ENCODE peak calls at places on chromosomes 1 and 21, in four cellular contexts. N is AG04450; V is WERI-Rb-1; F is CD8-positive, alpha-beta T cell. B is an unnamed sample.

GRCh38 chr1:5551274-5551966 is 440.8 kb downstream of the NPHP4 start:
- DNase-seq in F (no peak), V (no peak), N (no peak), B (no peak)

GRCh38 chr1:1040004-1040991 is 20.4 kb downstream of the AGRN start:
- DNase-seq in V (no peak), F (peak), N (peak), B (peak)

GRCh38 chr1:3909615-3910014 is 9.5 kb upstream of the C1orf174 start:
- DNase-seq in N (no peak), F (no peak), V (no peak), B (no peak)

GRCh38 chr1:106995970-106996369 is 60.5 kb upstream of the PRMT6 start:
- DNase-seq in V (no peak), F (no peak), N (no peak), B (no peak)

GRCh38 chr1:110538921-110539320 is 19.9 kb upstream of the KCNA10 start:
- DNase-seq in N (no peak), F (no peak), V (no peak), B (no peak)

GRCh38 chr21:39705849-39706248 is 39.1 kb upstream of the IGSF5 start:
- DNase-seq in N (no peak), V (no peak), F (no peak), B (no peak)

GRCh38 chr1:197312163-197312562 is 44.1 kb downstream of the CRB1 start:
- DNase-seq in V (no peak), N (no peak), F (no peak), B (no peak)

GRCh38 chr1:109838838-109839240 is 71.8 kb upstream of the CSF1 start:
- DNase-seq in N (no peak), V (no peak), F (no peak), B (no peak)

GRCh38 chr1:121538943-121539575 is 354.3 kb downstream of the SRGAP2C start:
- DNase-seq in N (no peak), V (no peak), F (no peak), B (no peak)

GRCh38 chr21:31182231-31183129 is 144.2 kb upstream of the KRTAP19-8 start:
- DNase-seq in V (no peak), N (no peak), F (peak), B (no peak)

GRCh38 chr1:224800486-224801119 is 128.9 kb upstream of the DNAH14 start:
- DNase-seq in N (no peak), V (peak), F (no peak), B (no peak)

GRCh38 chr1:45895406-45895805 is 92.0 kb downstream of the MAST2 start:
- DNase-seq in V (no peak), N (no peak), F (no peak), B (no peak)

GRCh38 chr1:151013518-151013917 is 5.3 kb downstream of the PRUNE1 start:
- DNase-seq in F (no peak), N (no peak), V (no peak), B (no peak)

DNA sequence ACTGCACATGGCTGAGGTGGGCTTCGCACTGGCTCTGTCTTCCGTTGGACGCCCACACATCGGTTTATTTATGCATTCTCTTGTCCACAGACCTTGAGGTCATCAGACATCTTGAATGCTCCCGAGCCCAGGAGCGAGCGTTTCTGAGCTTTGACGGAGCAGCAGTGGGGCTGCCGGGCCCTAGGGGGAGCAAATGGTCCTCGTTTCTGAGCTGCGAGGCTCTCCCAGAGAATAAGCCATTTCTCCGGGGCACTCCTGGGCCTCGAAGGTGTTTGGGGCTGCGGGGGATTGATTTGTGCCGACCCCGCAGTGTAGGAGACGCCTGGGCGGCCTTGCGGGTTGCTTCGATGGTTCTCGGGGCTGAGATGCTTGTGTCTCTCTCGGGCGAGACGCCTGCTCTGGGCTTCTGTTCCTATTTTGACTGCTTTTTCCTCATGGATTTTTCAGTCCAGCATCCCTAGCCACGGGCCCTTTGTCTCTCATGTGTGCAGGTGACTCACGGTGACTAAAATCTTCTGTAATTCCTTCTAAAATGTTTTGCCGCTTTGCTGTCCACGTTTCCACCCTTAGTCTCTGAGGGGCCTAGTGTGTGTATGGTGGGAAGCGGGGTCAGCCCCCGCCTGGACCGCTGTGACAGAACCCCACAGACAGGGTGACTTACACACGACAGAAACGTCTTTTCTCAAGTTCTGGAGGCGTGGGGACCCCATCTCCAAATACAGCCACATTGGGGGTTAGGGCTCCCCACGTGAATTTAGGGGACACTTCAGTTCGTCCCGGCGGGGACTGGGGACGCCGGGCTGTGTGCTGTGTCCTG is 62.1 kb downstream of the FAAP20 start:
- DNase-seq in F (peak), N (no peak), V (peak), B (no peak)
- H3K27ac ChIP-seq in F (peak), N (peak), V (no peak), B (no peak)

DNA sequence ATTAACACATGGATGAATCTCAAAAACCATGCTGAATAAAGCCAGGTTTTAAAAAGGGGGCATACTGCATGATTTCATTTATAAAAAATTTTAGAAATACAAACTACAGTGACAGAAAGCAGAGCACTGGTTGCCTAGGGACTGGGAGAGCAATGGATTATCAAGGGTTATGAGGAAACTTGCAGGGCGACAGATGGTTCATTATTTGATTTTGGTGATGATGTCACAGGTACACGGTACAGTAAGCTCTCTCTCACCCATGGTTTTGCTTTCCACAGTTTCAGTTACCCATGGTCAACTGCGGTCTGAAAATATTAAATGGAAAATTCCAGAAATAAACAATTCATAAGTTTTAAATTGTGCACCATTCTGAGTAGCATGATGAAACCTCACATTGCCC is 14.1 kb downstream of the VAMP4 start:
- DNase-seq in N (no peak), V (no peak), F (no peak), B (no peak)
- H3K27ac ChIP-seq in N (no peak), V (no peak), F (no peak), B (no peak)

GRCh38 chr1:203571661-203572060 is 55.0 kb upstream of the ATP2B4 start:
- DNase-seq in N (no peak), V (no peak), F (no peak), B (no peak)
- H3K27ac ChIP-seq in N (peak), V (peak), F (no peak), B (no peak)

GRCh38 chr1:101299710-101300109 is 62.9 kb downstream of the S1PR1 start:
- DNase-seq in F (no peak), N (no peak), V (no peak), B (no peak)
- H3K27ac ChIP-seq in F (no peak), N (no peak), V (no peak), B (no peak)

DNA sequence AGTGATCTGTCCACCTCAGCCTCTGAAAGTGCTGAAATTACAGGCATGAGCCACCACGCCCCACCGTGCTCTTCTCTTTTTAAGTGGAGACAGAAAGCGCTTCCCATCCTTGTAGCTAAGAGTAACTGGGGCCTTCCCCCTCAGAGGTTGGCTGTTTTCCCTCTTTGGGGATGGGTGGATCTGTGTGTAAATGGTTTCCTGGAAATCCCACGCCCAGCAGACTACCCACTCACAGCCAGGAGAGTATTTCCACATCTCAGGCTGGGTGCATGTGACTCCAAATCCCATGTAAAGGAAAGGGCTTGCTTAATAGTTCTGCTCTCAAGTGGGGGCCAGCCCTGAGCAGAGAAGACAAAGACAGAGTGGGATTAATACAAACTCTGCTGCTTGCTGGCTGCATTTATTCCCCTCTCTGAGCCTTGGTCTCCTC is 19.6 kb upstream of the TCEA3 start:
- DNase-seq in V (no peak), N (peak), F (no peak), B (no peak)
- H3K27ac ChIP-seq in V (no peak), N (no peak), F (no peak), B (no peak)

GRCh38 chr1:204943495-204943894 is 72.8 kb downstream of the NFASC start:
- DNase-seq in F (no peak), V (no peak), N (no peak), B (no peak)
- H3K27ac ChIP-seq in F (no peak), V (no peak), N (no peak), B (no peak)